ENCODE peak calls at places on chromosome 19, in eight cellular contexts. X, Q, D, M, K, E, U and R are unnamed samples.
A peak's percentile ranks its signal among the peaks of the same experiment; 100 is the strongest.

GRCh38 chr19:10568444-10568825 is 344 bp downstream of the CDKN2D start:
- DNase-seq in U (peak; percentile 43), Q (no peak), M (no peak), E (peak; percentile 37), X (peak; percentile 71), K (no peak), D (no peak), R (no peak)

GRCh38 chr19:13051581-13052165 is 51.0 kb downstream of the LYL1 start:
- DNase-seq in D (peak; percentile 87), K (peak; percentile 79), U (peak; percentile 22), X (peak; percentile 47), Q (no peak), E (peak; percentile 63), M (peak; percentile 51), R (no peak)

GRCh38 chr19:35935911-35936737 is at the start of gene LRFN3:
- DNase-seq in U (peak; percentile 61), E (peak; percentile 70), D (peak; percentile 93), X (peak; percentile 77), Q (peak; percentile 22), M (peak; percentile 75), K (peak; percentile 92), R (no peak)

GRCh38 chr19:32543107-32543900 is 37.7 kb upstream of the PDCD5 start:
- DNase-seq in U (peak; percentile 94), E (peak; percentile 83), M (peak; percentile 31), K (no peak), Q (no peak), X (no peak), D (no peak), R (no peak)

GRCh38 chr19:56118666-56119584 is 2.2 kb downstream of the ZNF787 start:
- DNase-seq in X (no peak), D (no peak), Q (no peak), E (no peak), K (no peak), M (no peak), U (no peak), R (no peak)

GRCh38 chr19:49705919-49706318 is 15.0 kb downstream of the CPT1C start:
- DNase-seq in E (no peak), K (no peak), M (no peak), X (no peak), U (no peak), D (no peak), Q (no peak), R (no peak)

GRCh38 chr19:10061717-10062310 is 24.3 kb upstream of the SHFL start:
- DNase-seq in E (no peak), X (no peak), M (peak; percentile 36), D (no peak), K (no peak), Q (no peak), U (no peak), R (no peak)

GRCh38 chr19:17294051-17294891 is 9.0 kb downstream of the ABHD8 start:
- DNase-seq in X (peak; percentile 87), M (peak; percentile 46), D (peak; percentile 83), U (no peak), K (no peak), E (peak; percentile 67), Q (peak; percentile 46), R (peak; percentile 52)

GRCh38 chr19:38371081-38371480 is 3.3 kb upstream of the PSMD8 start:
- DNase-seq in M (no peak), K (no peak), Q (no peak), D (no peak), X (no peak), E (peak; percentile 39), U (no peak), R (no peak)

GRCh38 chr19:43720936-43721335 is 5.1 kb downstream of the IRGC start:
- DNase-seq in D (no peak), Q (no peak), E (no peak), K (no peak), M (no peak), U (no peak), X (no peak), R (no peak)

GRCh38 chr19:1591421-1592022 is 1.1 kb downstream of the MBD3 start:
- DNase-seq in D (no peak), K (peak; percentile 34), Q (no peak), U (no peak), M (peak; percentile 11), X (no peak), E (no peak), R (no peak)

GRCh38 chr19:33132021-33132420 is at the start of gene WDR88:
- DNase-seq in E (no peak), Q (no peak), X (no peak), K (no peak), M (no peak), D (no peak), U (no peak), R (no peak)

GRCh38 chr19:1826557-1827521 is 14.8 kb upstream of the ATP8B3 start:
- DNase-seq in Q (no peak), U (no peak), D (no peak), K (no peak), M (no peak), E (no peak), X (no peak), R (no peak)

GRCh38 chr19:49755956-49756355 is 7.2 kb downstream of the TSKS start:
- DNase-seq in E (no peak), D (no peak), U (no peak), K (no peak), X (no peak), M (no peak), Q (no peak), R (no peak)

GRCh38 chr19:13881231-13881691 is 4.3 kb downstream of the NANOS3 start:
- DNase-seq in D (no peak), E (no peak), M (peak; percentile 40), Q (peak; percentile 33), X (peak; percentile 55), K (no peak), U (peak; percentile 61), R (no peak)

GRCh38 chr19:45981350-45981749 is 7.7 kb upstream of the NOVA2 start:
- DNase-seq in U (peak; percentile 43), X (no peak), Q (no peak), K (no peak), E (no peak), M (peak; percentile 20), D (no peak), R (no peak)

GRCh38 chr19:2294377-2295335 is 12.7 kb upstream of the PEAK3 start:
- DNase-seq in K (no peak), M (peak; percentile 91), E (no peak), D (peak; percentile 78), U (peak; percentile 77), X (no peak), Q (no peak), R (no peak)

GRCh38 chr19:2289714-2290435 is 7.9 kb upstream of the PEAK3 start:
- DNase-seq in U (no peak), K (no peak), X (peak; percentile 59), Q (peak; percentile 32), E (no peak), D (peak; percentile 81), M (no peak), R (no peak)

GRCh38 chr19:35352448-35353304 is 5.0 kb downstream of the FFAR1 start:
- DNase-seq in M (peak; percentile 71), K (peak; percentile 74), E (peak; percentile 79), Q (peak; percentile 58), X (peak; percentile 84), U (peak; percentile 64), D (peak; percentile 74), R (peak; percentile 53)

GRCh38 chr19:53595510-53595867 is 36.3 kb upstream of the DPRX start:
- DNase-seq in X (no peak), D (no peak), E (no peak), M (no peak), K (no peak), Q (no peak), U (no peak), R (no peak)

GRCh38 chr19:38395381-38396127 is 7.1 kb downstream of the SPRED3 start:
- DNase-seq in X (peak; percentile 64), U (no peak), D (no peak), Q (no peak), K (no peak), E (no peak), M (no peak), R (peak; percentile 19)

GRCh38 chr19:9032136-9032626 is 22.0 kb upstream of the MUC16 start:
- DNase-seq in U (no peak), D (no peak), E (no peak), Q (no peak), M (no peak), X (no peak), K (peak; percentile 17), R (no peak)

GRCh38 chr19:1311543-1312091 is 25.9 kb downstream of the EFNA2 start:
- DNase-seq in M (no peak), E (no peak), K (no peak), Q (no peak), U (peak; percentile 62), D (no peak), X (no peak), R (no peak)

GRCh38 chr19:37867831-37868230 is 38.6 kb downstream of the WDR87 start:
- DNase-seq in X (no peak), K (no peak), D (no peak), M (peak; percentile 32), U (peak; percentile 59), E (peak; percentile 89), Q (no peak), R (no peak)

GRCh38 chr19:49056101-49056901 is 1.2 kb downstream of the CGB7 start:
- DNase-seq in X (peak; percentile 73), M (peak; percentile 63), D (peak; percentile 89), Q (peak; percentile 45), U (peak; percentile 63), K (no peak), E (peak; percentile 55), R (peak; percentile 58)

GRCh38 chr19:13978721-13979191 is 26.4 kb downstream of the DCAF15 start:
- DNase-seq in Q (no peak), U (no peak), X (peak; percentile 44), K (no peak), M (no peak), D (peak; percentile 84), E (no peak), R (no peak)